ENCODE peak calls at places on chromosomes 3 and 15, in six cellular contexts. Q, X, O, C, R and P are unnamed samples.
A peak's percentile ranks its signal among the peaks of the same experiment; 100 is the strongest.

GRCh38 chr15:40274350-40275274 is 8.3 kb downstream of the ANKRD63 start:
- DNase-seq in Q (peak; percentile 65), X (peak; percentile 86), C (peak; percentile 80), R (peak; percentile 90), O (peak; percentile 76), P (no peak)

GRCh38 chr3:183428140-183429023 is at the start of gene MCF2L2:
- DNase-seq in C (peak; percentile 50), O (peak; percentile 29), X (peak; percentile 30), Q (peak; percentile 77), R (peak; percentile 75), P (no peak)

GRCh38 chr3:14303336-14304100 is 98.9 kb upstream of the SLC6A6 start:
- DNase-seq in R (no peak), O (no peak), X (no peak), Q (no peak), C (no peak), P (no peak)

GRCh38 chr3:53730565-53730964 is 115.7 kb downstream of the CHDH start:
- DNase-seq in O (peak; percentile 9), C (no peak), Q (no peak), R (no peak), X (no peak), P (no peak)

GRCh38 chr3:63948995-63949394 is 36.8 kb upstream of the SCAANT1 start:
- DNase-seq in X (no peak), O (peak; percentile 61), C (no peak), Q (no peak), R (no peak), P (no peak)

GRCh38 chr3:14517601-14518431 is 22.3 kb downstream of the GRIP2 start:
- DNase-seq in O (no peak), X (no peak), Q (no peak), R (no peak), C (no peak), P (no peak)

GRCh38 chr3:42539871-42540714 is 37.6 kb downstream of the VIPR1 start:
- DNase-seq in O (peak; percentile 8), R (peak; percentile 67), C (no peak), Q (no peak), X (peak; percentile 22), P (no peak)

GRCh38 chr3:5756443-5756842 is 568.9 kb downstream of the EDEM1 start:
- DNase-seq in O (no peak), X (no peak), Q (no peak), C (no peak), R (no peak), P (no peak)

GRCh38 chr15:90083419-90083818 is 18.8 kb downstream of the IDH2 start:
- DNase-seq in C (no peak), O (no peak), R (no peak), X (no peak), Q (no peak), P (no peak)

GRCh38 chr3:65672876-65673815 is 365.6 kb downstream of the MAGI1 start:
- DNase-seq in C (peak; percentile 22), Q (no peak), X (no peak), O (peak; percentile 54), R (peak; percentile 3), P (no peak)

GRCh38 chr15:29821416-29822099 is 710 bp downstream of the TJP1 start:
- DNase-seq in R (peak; percentile 7), C (peak; percentile 72), O (peak; percentile 91), X (no peak), Q (no peak), P (no peak)

GRCh38 chr15:97977734-97978133 is 17.2 kb downstream of the ARRDC4 start:
- DNase-seq in R (no peak), Q (no peak), O (no peak), X (no peak), C (no peak), P (no peak)

GRCh38 chr15:75648156-75649000 is 666 bp downstream of the SNX33 start:
- DNase-seq in C (no peak), R (no peak), O (peak; percentile 51), X (no peak), Q (no peak), P (no peak)

GRCh38 chr15:86021281-86022264 is 58.1 kb upstream of the AGBL1 start:
- DNase-seq in O (no peak), R (no peak), C (peak; percentile 64), Q (no peak), X (no peak), P (no peak)

GRCh38 chr15:57323806-57324589 is 52.3 kb upstream of the CGNL1 start:
- DNase-seq in X (no peak), O (peak; percentile 78), R (no peak), C (peak; percentile 85), Q (no peak), P (no peak)

GRCh38 chr3:141241248-141242034 is 9.8 kb downstream of the PXYLP1 start:
- DNase-seq in O (no peak), X (no peak), R (no peak), C (no peak), Q (no peak), P (no peak)

GRCh38 chr3:56855856-56856538 is 54.2 kb upstream of the ARHGEF3 start:
- DNase-seq in Q (no peak), R (peak; percentile 26), O (peak; percentile 57), X (no peak), C (no peak), P (no peak)

GRCh38 chr3:143963946-143964345 is 7.7 kb upstream of the DIPK2A start:
- DNase-seq in Q (no peak), O (no peak), R (no peak), C (peak; percentile 32), X (no peak), P (no peak)